ENCODE peak calls at places on chromosomes 12 and 14, in seven cellular contexts. One of them, this sample, is unnamed.

GRCh38 chr12:124939428-124940142 is 25.1 kb upstream of the UBC start:
- DNase-seq in body of pancreas: peak
- DNase-seq in fibroblast of the conjunctiva: peak
- DNase-seq in aorta: peak
- DNase-seq in T-cell: peak
- DNase-seq in C1 segment of cervical spinal cord: no peak
- DNase-seq in left lobe of liver: peak
- DNase-seq in this sample: peak

GRCh38 chr14:101405171-101405883 is 156.0 kb upstream of the DIO3 start:
- DNase-seq in body of pancreas: no peak
- DNase-seq in fibroblast of the conjunctiva: peak
- DNase-seq in aorta: no peak
- DNase-seq in T-cell: no peak
- DNase-seq in C1 segment of cervical spinal cord: no peak
- DNase-seq in left lobe of liver: peak
- DNase-seq in this sample: peak

GRCh38 chr12:132471011-132471857 is 18.7 kb upstream of the FBRSL1 start:
- DNase-seq in body of pancreas: peak
- DNase-seq in fibroblast of the conjunctiva: no peak
- DNase-seq in aorta: no peak
- DNase-seq in T-cell: no peak
- DNase-seq in C1 segment of cervical spinal cord: no peak
- DNase-seq in left lobe of liver: no peak
- DNase-seq in this sample: no peak

GRCh38 chr12:131920157-131920508 is 8.9 kb upstream of the PUS1 start:
- DNase-seq in body of pancreas: no peak
- DNase-seq in fibroblast of the conjunctiva: no peak
- DNase-seq in aorta: no peak
- DNase-seq in T-cell: no peak
- DNase-seq in C1 segment of cervical spinal cord: no peak
- DNase-seq in left lobe of liver: no peak
- DNase-seq in this sample: no peak

GRCh38 chr12:67772276-67773169 is 124.0 kb downstream of the DYRK2 start:
- DNase-seq in body of pancreas: no peak
- DNase-seq in fibroblast of the conjunctiva: peak
- DNase-seq in aorta: no peak
- DNase-seq in T-cell: no peak
- DNase-seq in C1 segment of cervical spinal cord: no peak
- DNase-seq in left lobe of liver: no peak
- DNase-seq in this sample: no peak

GRCh38 chr12:11823043-11823442 is 173.6 kb downstream of the ETV6 start:
- DNase-seq in body of pancreas: no peak
- DNase-seq in fibroblast of the conjunctiva: peak
- DNase-seq in aorta: no peak
- DNase-seq in T-cell: no peak
- DNase-seq in C1 segment of cervical spinal cord: no peak
- DNase-seq in left lobe of liver: no peak
- DNase-seq in this sample: no peak

GRCh38 chr14:51370758-51371386 is 130.8 kb downstream of the TMX1 start:
- DNase-seq in body of pancreas: no peak
- DNase-seq in fibroblast of the conjunctiva: no peak
- DNase-seq in aorta: no peak
- DNase-seq in T-cell: no peak
- DNase-seq in C1 segment of cervical spinal cord: no peak
- DNase-seq in left lobe of liver: no peak
- DNase-seq in this sample: no peak

GRCh38 chr14:32370720-32371119 is 41.6 kb downstream of the AKAP6 start:
- DNase-seq in body of pancreas: no peak
- DNase-seq in fibroblast of the conjunctiva: no peak
- DNase-seq in aorta: no peak
- DNase-seq in T-cell: no peak
- DNase-seq in C1 segment of cervical spinal cord: no peak
- DNase-seq in left lobe of liver: no peak
- DNase-seq in this sample: no peak

GRCh38 chr12:78060186-78060585 is 229.5 kb downstream of the NAV3 start:
- DNase-seq in body of pancreas: no peak
- DNase-seq in fibroblast of the conjunctiva: peak
- DNase-seq in aorta: no peak
- DNase-seq in T-cell: no peak
- DNase-seq in C1 segment of cervical spinal cord: no peak
- DNase-seq in left lobe of liver: no peak
- DNase-seq in this sample: no peak